ENCODE peak calls at places on chromosomes 13 and 19, in ten cellular contexts. X is breast epithelium; V is left lung; C is A673; U is PC-3; E is substantia nigra; S is WERI-Rb-1; R is esophagus squamous epithelium; M is CD4-positive, alpha-beta T cell; N is psoas muscle. D is an unnamed sample.

GRCh38 chr13:104694397-104694796 is 1628.2 kb upstream of the SLC10A2 start:
- DNase-seq in X (no peak), V (no peak), C (no peak), U (no peak), E (no peak), S (no peak), R (no peak), M (no peak), N (no peak), D (no peak)

GRCh38 chr19:53424968-53425597 is 6.7 kb upstream of the ZNF761 start:
- DNase-seq in X (peak; percentile 77), V (peak; percentile 76), C (peak; percentile 75), U (peak; percentile 69), E (peak; percentile 15), S (peak; percentile 73), R (no peak), M (peak; percentile 63), N (peak; percentile 82), D (peak; percentile 76)

GRCh38 chr13:36543671-36544070 is 111.4 kb downstream of the CCNA1 start:
- DNase-seq in X (no peak), V (no peak), C (peak; percentile 35), U (no peak), E (no peak), S (peak; percentile 40), R (no peak), M (no peak), N (no peak), D (no peak)

GRCh38 chr13:34155931-34156607 is 338.1 kb downstream of the RFC3 start:
- DNase-seq in X (no peak), V (no peak), C (peak; percentile 12), U (peak; percentile 88), E (no peak), S (peak; percentile 48), R (no peak), M (no peak), N (no peak), D (no peak)

GRCh38 chr19:8566855-8567254 is 10.4 kb downstream of the MYO1F start:
- DNase-seq in X (no peak), V (no peak), C (no peak), U (peak; percentile 11), E (no peak), S (no peak), R (no peak), M (no peak), N (no peak), D (no peak)

GRCh38 chr19:38452430-38453366 is 19.2 kb downstream of the RYR1 start:
- DNase-seq in X (no peak), V (peak; percentile 83), C (peak; percentile 38), U (peak; percentile 4), E (no peak), S (peak; percentile 61), R (no peak), M (no peak), N (peak; percentile 87), D (no peak)

GRCh38 chr19:33301011-33301899 is 1.1 kb downstream of the CEBPA start:
- DNase-seq in X (peak; percentile 51), V (peak; percentile 89), C (no peak), U (no peak), E (no peak), S (peak; percentile 32), R (no peak), M (no peak), N (peak; percentile 75), D (no peak)

GRCh38 chr19:57903298-57904174 is 12.9 kb downstream of the ZNF417 start:
- DNase-seq in X (no peak), V (no peak), C (peak; percentile 72), U (peak; percentile 52), E (no peak), S (no peak), R (no peak), M (no peak), N (no peak), D (no peak)

GRCh38 chr13:41053384-41053826 is 7.9 kb upstream of the WBP4 start:
- DNase-seq in X (no peak), V (no peak), C (no peak), U (peak; percentile 48), E (no peak), S (no peak), R (no peak), M (no peak), N (no peak), D (no peak)

GRCh38 chr13:88958821-88959220 is 1287.7 kb downstream of the SLITRK5 start:
- DNase-seq in X (no peak), V (no peak), C (no peak), U (no peak), E (no peak), S (no peak), R (no peak), M (no peak), N (no peak), D (no peak)

GRCh38 chr19:56105090-56105701 is 15.9 kb downstream of the ZNF787 start:
- DNase-seq in X (peak; percentile 89), V (peak; percentile 93), C (peak; percentile 91), U (peak; percentile 49), E (no peak), S (peak; percentile 80), R (no peak), M (peak; percentile 48), N (peak; percentile 88), D (peak; percentile 85)

GRCh38 chr13:107743523-107743922 is 471.8 kb downstream of the LIG4 start:
- DNase-seq in X (no peak), V (no peak), C (no peak), U (peak; percentile 71), E (no peak), S (no peak), R (no peak), M (no peak), N (no peak), D (no peak)

GRCh38 chr19:47839913-47840312 is 18.2 kb downstream of the CRX start:
- DNase-seq in X (no peak), V (no peak), C (no peak), U (no peak), E (no peak), S (peak; percentile 83), R (no peak), M (no peak), N (no peak), D (no peak)

GRCh38 chr19:54906819-54907218 is 871 bp downstream of the NCR1 start:
- DNase-seq in X (no peak), V (no peak), C (no peak), U (no peak), E (no peak), S (no peak), R (no peak), M (no peak), N (no peak), D (no peak)

GRCh38 chr19:53908933-53909415 is at the start of gene CACNG7:
- DNase-seq in X (no peak), V (no peak), C (no peak), U (no peak), E (peak; percentile 24), S (no peak), R (no peak), M (no peak), N (peak; percentile 8), D (no peak)

GRCh38 chr19:45812297-45812696 is 2.8 kb downstream of the RSPH6A start:
- DNase-seq in X (no peak), V (no peak), C (no peak), U (no peak), E (no peak), S (no peak), R (no peak), M (no peak), N (no peak), D (no peak)
- H3K27ac ChIP-seq in X (peak overlapping the region; percentile 52), V (no peak overlapping the region), C (no peak overlapping the region), U (no peak overlapping the region), E (no peak overlapping the region), S (no peak overlapping the region), R (peak overlapping the region; percentile 80), M (no peak overlapping the region), N (no peak overlapping the region), D (no peak overlapping the region)

GRCh38 chr13:74299688-74300087 is 165.5 kb upstream of the KLF12 start:
- DNase-seq in X (no peak), V (no peak), C (no peak), U (no peak), E (no peak), S (no peak), R (no peak), M (no peak), N (no peak), D (no peak)
- H3K27ac ChIP-seq in X (no peak overlapping the region), V (peak overlapping the region; percentile 16), C (no peak overlapping the region), U (no peak overlapping the region), E (no peak overlapping the region), S (no peak overlapping the region), R (no peak overlapping the region), M (no peak overlapping the region), N (no peak overlapping the region), D (peak overlapping the region; percentile 6)

GRCh38 chr19:50420127-50420526 is 1.4 kb downstream of the SPIB start:
- DNase-seq in X (no peak), V (no peak), C (no peak), U (no peak), E (no peak), S (no peak), R (no peak), M (no peak), N (no peak), D (no peak)

GRCh38 chr19:50420808-50421207 is 2.1 kb downstream of the SPIB start:
- DNase-seq in X (no peak), V (no peak), C (no peak), U (no peak), E (no peak), S (no peak), R (no peak), M (no peak), N (no peak), D (no peak)

GRCh38 chr19:50419022-50419579 is 363 bp downstream of the SPIB start:
- DNase-seq in X (no peak), V (no peak), C (no peak), U (no peak), E (no peak), S (no peak), R (no peak), M (no peak), N (no peak), D (no peak)

GRCh38 chr19:50418186-50419021 is at the start of gene SPIB:
- DNase-seq in X (no peak), V (no peak), C (no peak), U (no peak), E (no peak), S (no peak), R (no peak), M (no peak), N (peak; percentile 48), D (no peak)

DNA sequence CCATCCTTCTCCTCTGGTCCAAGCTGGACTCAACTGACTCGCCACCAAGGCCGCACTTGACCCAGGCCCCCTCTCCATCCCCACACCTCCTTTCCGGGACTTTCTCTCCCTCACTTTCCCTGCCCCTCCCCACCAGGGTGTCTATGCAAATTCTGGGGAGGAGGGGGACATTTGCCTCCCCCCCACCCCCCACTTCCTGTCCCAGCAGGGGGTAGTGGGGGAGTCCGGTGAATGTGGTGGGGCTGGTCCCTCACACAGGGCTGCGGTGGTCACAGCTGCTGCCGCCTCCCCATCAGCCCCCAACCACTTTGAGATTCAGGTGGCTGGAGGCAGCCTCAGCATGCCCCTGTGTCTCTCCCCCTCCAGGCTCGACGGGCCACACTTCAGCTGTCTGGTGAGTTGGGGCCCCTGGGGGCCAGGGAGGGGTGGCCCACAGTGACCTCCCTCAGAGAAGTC is 870 bp downstream of the SPIB start:
- DNase-seq in X (no peak), V (no peak), C (no peak), U (no peak), E (no peak), S (no peak), R (no peak), M (no peak), N (peak; percentile 46), D (no peak)
- H3K27ac ChIP-seq in X (no peak overlapping the region), V (no peak overlapping the region), C (no peak overlapping the region), U (no peak overlapping the region), E (no peak overlapping the region), S (no peak overlapping the region), R (no peak overlapping the region), M (no peak overlapping the region), N (no peak overlapping the region), D (no peak overlapping the region)

GRCh38 chr13:98513837-98514236 is 63.1 kb downstream of the STK24 start:
- DNase-seq in X (no peak), V (no peak), C (no peak), U (no peak), E (no peak), S (no peak), R (no peak), M (no peak), N (no peak), D (no peak)
- H3K27ac ChIP-seq in X (no peak overlapping the region), V (no peak overlapping the region), C (no peak overlapping the region), U (no peak overlapping the region), E (no peak overlapping the region), S (no peak overlapping the region), R (peak overlapping the region; percentile 31), M (no peak overlapping the region), N (no peak overlapping the region), D (no peak overlapping the region)

D was measured in coronary artery.